ENCODE peak calls at places on chromosome 19, in eight cellular contexts. One of them, this sample, is unnamed.

GRCh38 chr19:36081385-36081784 is 26.7 kb downstream of the WDR62 start:
- DNase-seq in dorsolateral prefrontal cortex: peak
- DNase-seq in naive thymus-derived CD8-positive, alpha-beta T cell: no peak
- DNase-seq in activated CD4-positive, CD25-positive, alpha-beta regulatory T cell: no peak
- DNase-seq in T-cell: no peak
- DNase-seq in amniotic stem cell: no peak
- DNase-seq in activated naive CD4-positive, alpha-beta T cell treated with anti-CD3 and anti-CD28 coated beads, Interleukin-2, amount 10 ng/mL, durations not matched to agents 7 days and 5 days: no peak
- DNase-seq in NCI-H2171: no peak
- DNase-seq in this sample: no peak

GRCh38 chr19:40279120-40279551 is 6.0 kb downstream of the AKT2 start:
- DNase-seq in T-cell: no peak
- DNase-seq in NCI-H2171: no peak
- DNase-seq in dorsolateral prefrontal cortex: peak
- DNase-seq in activated naive CD4-positive, alpha-beta T cell treated with anti-CD3 and anti-CD28 coated beads, Interleukin-2, amount 10 ng/mL, durations not matched to agents 7 days and 5 days: no peak
- DNase-seq in naive thymus-derived CD8-positive, alpha-beta T cell: no peak
- DNase-seq in activated CD4-positive, CD25-positive, alpha-beta regulatory T cell: no peak
- DNase-seq in amniotic stem cell: no peak
- DNase-seq in this sample: no peak

GRCh38 chr19:33840382-33840781 is 43.7 kb downstream of the KCTD15 start:
- DNase-seq in activated CD4-positive, CD25-positive, alpha-beta regulatory T cell: no peak
- DNase-seq in amniotic stem cell: no peak
- DNase-seq in T-cell: no peak
- DNase-seq in activated naive CD4-positive, alpha-beta T cell treated with anti-CD3 and anti-CD28 coated beads, Interleukin-2, amount 10 ng/mL, durations not matched to agents 7 days and 5 days: no peak
- DNase-seq in dorsolateral prefrontal cortex: no peak
- DNase-seq in naive thymus-derived CD8-positive, alpha-beta T cell: no peak
- DNase-seq in NCI-H2171: no peak
- DNase-seq in this sample: no peak

GRCh38 chr19:45117666-45118065 is 24.7 kb downstream of the PPP1R37 start:
- DNase-seq in dorsolateral prefrontal cortex: peak
- DNase-seq in NCI-H2171: no peak
- DNase-seq in activated CD4-positive, CD25-positive, alpha-beta regulatory T cell: no peak
- DNase-seq in amniotic stem cell: no peak
- DNase-seq in T-cell: no peak
- DNase-seq in naive thymus-derived CD8-positive, alpha-beta T cell: no peak
- DNase-seq in activated naive CD4-positive, alpha-beta T cell treated with anti-CD3 and anti-CD28 coated beads, Interleukin-2, amount 10 ng/mL, durations not matched to agents 7 days and 5 days: no peak
- DNase-seq in this sample: no peak

GRCh38 chr19:1985588-1986356 is 29.7 kb downstream of the BTBD2 start:
- DNase-seq in dorsolateral prefrontal cortex: no peak
- DNase-seq in T-cell: no peak
- DNase-seq in activated naive CD4-positive, alpha-beta T cell treated with anti-CD3 and anti-CD28 coated beads, Interleukin-2, amount 10 ng/mL, durations not matched to agents 7 days and 5 days: no peak
- DNase-seq in NCI-H2171: no peak
- DNase-seq in naive thymus-derived CD8-positive, alpha-beta T cell: no peak
- DNase-seq in amniotic stem cell: no peak
- DNase-seq in activated CD4-positive, CD25-positive, alpha-beta regulatory T cell: no peak
- DNase-seq in this sample: no peak

GRCh38 chr19:443005-443404 is 17.8 kb downstream of the SHC2 start:
- DNase-seq in amniotic stem cell: no peak
- DNase-seq in activated CD4-positive, CD25-positive, alpha-beta regulatory T cell: no peak
- DNase-seq in naive thymus-derived CD8-positive, alpha-beta T cell: no peak
- DNase-seq in dorsolateral prefrontal cortex: no peak
- DNase-seq in T-cell: no peak
- DNase-seq in activated naive CD4-positive, alpha-beta T cell treated with anti-CD3 and anti-CD28 coated beads, Interleukin-2, amount 10 ng/mL, durations not matched to agents 7 days and 5 days: no peak
- DNase-seq in NCI-H2171: no peak
- DNase-seq in this sample: no peak

GRCh38 chr19:29285878-29286277 is 72.9 kb upstream of the UQCRFS1 start:
- DNase-seq in activated naive CD4-positive, alpha-beta T cell treated with anti-CD3 and anti-CD28 coated beads, Interleukin-2, amount 10 ng/mL, durations not matched to agents 7 days and 5 days: no peak
- DNase-seq in amniotic stem cell: no peak
- DNase-seq in naive thymus-derived CD8-positive, alpha-beta T cell: no peak
- DNase-seq in activated CD4-positive, CD25-positive, alpha-beta regulatory T cell: no peak
- DNase-seq in dorsolateral prefrontal cortex: no peak
- DNase-seq in NCI-H2171: no peak
- DNase-seq in T-cell: no peak
- DNase-seq in this sample: no peak

GRCh38 chr19:30402790-30403189 is 30.6 kb downstream of the ZNF536 start:
- DNase-seq in T-cell: no peak
- DNase-seq in activated naive CD4-positive, alpha-beta T cell treated with anti-CD3 and anti-CD28 coated beads, Interleukin-2, amount 10 ng/mL, durations not matched to agents 7 days and 5 days: no peak
- DNase-seq in activated CD4-positive, CD25-positive, alpha-beta regulatory T cell: no peak
- DNase-seq in amniotic stem cell: no peak
- DNase-seq in NCI-H2171: no peak
- DNase-seq in naive thymus-derived CD8-positive, alpha-beta T cell: no peak
- DNase-seq in dorsolateral prefrontal cortex: no peak
- DNase-seq in this sample: no peak

GRCh38 chr19:7833225-7834156 is 3.5 kb downstream of the EVI5L start:
- DNase-seq in naive thymus-derived CD8-positive, alpha-beta T cell: no peak
- DNase-seq in activated naive CD4-positive, alpha-beta T cell treated with anti-CD3 and anti-CD28 coated beads, Interleukin-2, amount 10 ng/mL, durations not matched to agents 7 days and 5 days: no peak
- DNase-seq in dorsolateral prefrontal cortex: no peak
- DNase-seq in T-cell: no peak
- DNase-seq in NCI-H2171: peak
- DNase-seq in amniotic stem cell: no peak
- DNase-seq in activated CD4-positive, CD25-positive, alpha-beta regulatory T cell: no peak
- DNase-seq in this sample: no peak

GRCh38 chr19:14039181-14039580 is 7.6 kb downstream of the IL27RA start:
- DNase-seq in NCI-H2171: no peak
- DNase-seq in activated naive CD4-positive, alpha-beta T cell treated with anti-CD3 and anti-CD28 coated beads, Interleukin-2, amount 10 ng/mL, durations not matched to agents 7 days and 5 days: no peak
- DNase-seq in activated CD4-positive, CD25-positive, alpha-beta regulatory T cell: no peak
- DNase-seq in naive thymus-derived CD8-positive, alpha-beta T cell: no peak
- DNase-seq in amniotic stem cell: no peak
- DNase-seq in dorsolateral prefrontal cortex: no peak
- DNase-seq in T-cell: no peak
- DNase-seq in this sample: no peak

GRCh38 chr19:41774515-41774980 is 19.2 kb downstream of the CEACAM6 start:
- DNase-seq in activated naive CD4-positive, alpha-beta T cell treated with anti-CD3 and anti-CD28 coated beads, Interleukin-2, amount 10 ng/mL, durations not matched to agents 7 days and 5 days: peak
- DNase-seq in dorsolateral prefrontal cortex: no peak
- DNase-seq in naive thymus-derived CD8-positive, alpha-beta T cell: peak
- DNase-seq in NCI-H2171: no peak
- DNase-seq in T-cell: peak
- DNase-seq in activated CD4-positive, CD25-positive, alpha-beta regulatory T cell: no peak
- DNase-seq in amniotic stem cell: no peak
- DNase-seq in this sample: peak

GRCh38 chr19:15181394-15181793 is 19.4 kb downstream of the NOTCH3 start:
- DNase-seq in dorsolateral prefrontal cortex: no peak
- DNase-seq in activated naive CD4-positive, alpha-beta T cell treated with anti-CD3 and anti-CD28 coated beads, Interleukin-2, amount 10 ng/mL, durations not matched to agents 7 days and 5 days: no peak
- DNase-seq in T-cell: no peak
- DNase-seq in NCI-H2171: no peak
- DNase-seq in naive thymus-derived CD8-positive, alpha-beta T cell: no peak
- DNase-seq in activated CD4-positive, CD25-positive, alpha-beta regulatory T cell: no peak
- DNase-seq in amniotic stem cell: no peak
- DNase-seq in this sample: no peak

GRCh38 chr19:49224856-49225255 is 67.3 kb downstream of the TRPM4 start:
- DNase-seq in naive thymus-derived CD8-positive, alpha-beta T cell: no peak
- DNase-seq in T-cell: no peak
- DNase-seq in activated naive CD4-positive, alpha-beta T cell treated with anti-CD3 and anti-CD28 coated beads, Interleukin-2, amount 10 ng/mL, durations not matched to agents 7 days and 5 days: peak
- DNase-seq in amniotic stem cell: peak
- DNase-seq in activated CD4-positive, CD25-positive, alpha-beta regulatory T cell: no peak
- DNase-seq in NCI-H2171: peak
- DNase-seq in dorsolateral prefrontal cortex: no peak
- DNase-seq in this sample: no peak

GRCh38 chr19:6761053-6761676 is 6.1 kb downstream of the SH2D3A start:
- DNase-seq in NCI-H2171: no peak
- DNase-seq in naive thymus-derived CD8-positive, alpha-beta T cell: no peak
- DNase-seq in dorsolateral prefrontal cortex: no peak
- DNase-seq in amniotic stem cell: no peak
- DNase-seq in activated naive CD4-positive, alpha-beta T cell treated with anti-CD3 and anti-CD28 coated beads, Interleukin-2, amount 10 ng/mL, durations not matched to agents 7 days and 5 days: peak
- DNase-seq in activated CD4-positive, CD25-positive, alpha-beta regulatory T cell: no peak
- DNase-seq in T-cell: no peak
- DNase-seq in this sample: no peak

GRCh38 chr19:47094557-47095517 is 18.7 kb downstream of the ZC3H4 start:
- DNase-seq in activated CD4-positive, CD25-positive, alpha-beta regulatory T cell: no peak
- DNase-seq in dorsolateral prefrontal cortex: no peak
- DNase-seq in activated naive CD4-positive, alpha-beta T cell treated with anti-CD3 and anti-CD28 coated beads, Interleukin-2, amount 10 ng/mL, durations not matched to agents 7 days and 5 days: peak
- DNase-seq in amniotic stem cell: no peak
- DNase-seq in naive thymus-derived CD8-positive, alpha-beta T cell: peak
- DNase-seq in T-cell: no peak
- DNase-seq in NCI-H2171: no peak
- DNase-seq in this sample: no peak

GRCh38 chr19:30283556-30283955 is 88.6 kb upstream of the ZNF536 start:
- DNase-seq in naive thymus-derived CD8-positive, alpha-beta T cell: no peak
- DNase-seq in NCI-H2171: no peak
- DNase-seq in dorsolateral prefrontal cortex: no peak
- DNase-seq in activated naive CD4-positive, alpha-beta T cell treated with anti-CD3 and anti-CD28 coated beads, Interleukin-2, amount 10 ng/mL, durations not matched to agents 7 days and 5 days: no peak
- DNase-seq in amniotic stem cell: no peak
- DNase-seq in activated CD4-positive, CD25-positive, alpha-beta regulatory T cell: no peak
- DNase-seq in T-cell: no peak
- DNase-seq in this sample: no peak

GRCh38 chr19:53780506-53780905 is 43.6 kb downstream of the NLRP12 start:
- DNase-seq in naive thymus-derived CD8-positive, alpha-beta T cell: no peak
- DNase-seq in T-cell: no peak
- DNase-seq in activated naive CD4-positive, alpha-beta T cell treated with anti-CD3 and anti-CD28 coated beads, Interleukin-2, amount 10 ng/mL, durations not matched to agents 7 days and 5 days: no peak
- DNase-seq in amniotic stem cell: no peak
- DNase-seq in activated CD4-positive, CD25-positive, alpha-beta regulatory T cell: no peak
- DNase-seq in dorsolateral prefrontal cortex: no peak
- DNase-seq in NCI-H2171: no peak
- DNase-seq in this sample: no peak

GRCh38 chr19:15666186-15666585 is 6.7 kb upstream of the CYP4F12 start:
- DNase-seq in naive thymus-derived CD8-positive, alpha-beta T cell: no peak
- DNase-seq in activated naive CD4-positive, alpha-beta T cell treated with anti-CD3 and anti-CD28 coated beads, Interleukin-2, amount 10 ng/mL, durations not matched to agents 7 days and 5 days: no peak
- DNase-seq in dorsolateral prefrontal cortex: no peak
- DNase-seq in NCI-H2171: no peak
- DNase-seq in amniotic stem cell: no peak
- DNase-seq in T-cell: no peak
- DNase-seq in activated CD4-positive, CD25-positive, alpha-beta regulatory T cell: no peak
- DNase-seq in this sample: no peak

GRCh38 chr19:11279505-11280236 is 16.3 kb upstream of the TSPAN16 start:
- DNase-seq in naive thymus-derived CD8-positive, alpha-beta T cell: peak
- DNase-seq in activated naive CD4-positive, alpha-beta T cell treated with anti-CD3 and anti-CD28 coated beads, Interleukin-2, amount 10 ng/mL, durations not matched to agents 7 days and 5 days: peak
- DNase-seq in amniotic stem cell: no peak
- DNase-seq in dorsolateral prefrontal cortex: no peak
- DNase-seq in activated CD4-positive, CD25-positive, alpha-beta regulatory T cell: no peak
- DNase-seq in T-cell: peak
- DNase-seq in NCI-H2171: no peak
- DNase-seq in this sample: peak

This sample was measured in effector CD8-positive, alpha-beta T cell.